ENCODE peak calls at places on chromosomes 6 and 20, in four cellular contexts. One of them, this sample, is unnamed.

GRCh38 chr6:3163248-3163594 is 5.9 kb upstream of the TUBB2A start:
- DNase-seq in GM13977: no peak
- DNase-seq in mesothelial cell of epicardium: no peak
- DNase-seq in fibroblast of pulmonary artery: peak
- DNase-seq in this sample: no peak

GRCh38 chr20:16167423-16167822 is 405.8 kb downstream of the KIF16B start:
- DNase-seq in GM13977: no peak
- DNase-seq in mesothelial cell of epicardium: no peak
- DNase-seq in fibroblast of pulmonary artery: no peak
- DNase-seq in this sample: no peak

GRCh38 chr6:139855741-139856206 is 481.3 kb upstream of the CITED2 start:
- DNase-seq in GM13977: no peak
- DNase-seq in mesothelial cell of epicardium: no peak
- DNase-seq in fibroblast of pulmonary artery: no peak
- DNase-seq in this sample: no peak

GRCh38 chr6:31574106-31575061 is 981 bp upstream of the TNF start:
- DNase-seq in GM13977: no peak
- DNase-seq in mesothelial cell of epicardium: no peak
- DNase-seq in fibroblast of pulmonary artery: no peak
- DNase-seq in this sample: no peak

GRCh38 chr6:159110013-159110412 is 59.2 kb upstream of the FNDC1 start:
- DNase-seq in GM13977: no peak
- DNase-seq in mesothelial cell of epicardium: no peak
- DNase-seq in fibroblast of pulmonary artery: peak
- DNase-seq in this sample: peak

GRCh38 chr6:36345681-36346417 is 9.2 kb upstream of the BNIP5 start:
- DNase-seq in GM13977: no peak
- DNase-seq in mesothelial cell of epicardium: no peak
- DNase-seq in fibroblast of pulmonary artery: peak
- DNase-seq in this sample: no peak

GRCh38 chr20:14234666-14235295 is 102.6 kb downstream of the FLRT3 start:
- DNase-seq in GM13977: no peak
- DNase-seq in mesothelial cell of epicardium: no peak
- DNase-seq in fibroblast of pulmonary artery: peak
- DNase-seq in this sample: no peak

GRCh38 chr6:123794190-123794589 is 9.5 kb upstream of the NKAIN2 start:
- DNase-seq in GM13977: no peak
- DNase-seq in mesothelial cell of epicardium: no peak
- DNase-seq in fibroblast of pulmonary artery: no peak
- DNase-seq in this sample: no peak

GRCh38 chr6:137873273-137873762 is 6.3 kb downstream of the TNFAIP3 start:
- DNase-seq in GM13977: peak
- DNase-seq in mesothelial cell of epicardium: no peak
- DNase-seq in fibroblast of pulmonary artery: peak
- DNase-seq in this sample: no peak

GRCh38 chr6:79706527-79706926 is 75.4 kb downstream of the SH3BGRL2 start:
- DNase-seq in GM13977: no peak
- DNase-seq in mesothelial cell of epicardium: no peak
- DNase-seq in fibroblast of pulmonary artery: no peak
- DNase-seq in this sample: no peak

GRCh38 chr6:108543165-108543940 is 17.4 kb upstream of the FOXO3 start:
- DNase-seq in GM13977: no peak
- DNase-seq in mesothelial cell of epicardium: no peak
- DNase-seq in fibroblast of pulmonary artery: no peak
- DNase-seq in this sample: no peak

GRCh38 chr6:110561016-110561396 is 84.6 kb upstream of the SLC22A16 start:
- DNase-seq in GM13977: no peak
- DNase-seq in mesothelial cell of epicardium: no peak
- DNase-seq in fibroblast of pulmonary artery: no peak
- DNase-seq in this sample: no peak

GRCh38 chr20:8187740-8188139 is 55.7 kb downstream of the PLCB1 start:
- DNase-seq in GM13977: no peak
- DNase-seq in mesothelial cell of epicardium: no peak
- DNase-seq in fibroblast of pulmonary artery: peak
- DNase-seq in this sample: no peak

GRCh38 chr6:63859520-63859919 is 223.9 kb downstream of the PHF3 start:
- DNase-seq in GM13977: no peak
- DNase-seq in mesothelial cell of epicardium: no peak
- DNase-seq in fibroblast of pulmonary artery: peak
- DNase-seq in this sample: no peak

GRCh38 chr20:6886065-6886729 is 118.7 kb downstream of the BMP2 start:
- DNase-seq in GM13977: no peak
- DNase-seq in mesothelial cell of epicardium: no peak
- DNase-seq in fibroblast of pulmonary artery: no peak
- DNase-seq in this sample: no peak

GRCh38 chr6:37702314-37702713 is 4.6 kb upstream of the MDGA1 start:
- DNase-seq in GM13977: no peak
- DNase-seq in mesothelial cell of epicardium: no peak
- DNase-seq in fibroblast of pulmonary artery: no peak
- DNase-seq in this sample: no peak
- TF ChIP-seq CTCF in GM13977: peak
- TF ChIP-seq CTCF in mesothelial cell of epicardium: no peak
- TF ChIP-seq CTCF in fibroblast of pulmonary artery: peak
- TF ChIP-seq CTCF in this sample: peak

DNA sequence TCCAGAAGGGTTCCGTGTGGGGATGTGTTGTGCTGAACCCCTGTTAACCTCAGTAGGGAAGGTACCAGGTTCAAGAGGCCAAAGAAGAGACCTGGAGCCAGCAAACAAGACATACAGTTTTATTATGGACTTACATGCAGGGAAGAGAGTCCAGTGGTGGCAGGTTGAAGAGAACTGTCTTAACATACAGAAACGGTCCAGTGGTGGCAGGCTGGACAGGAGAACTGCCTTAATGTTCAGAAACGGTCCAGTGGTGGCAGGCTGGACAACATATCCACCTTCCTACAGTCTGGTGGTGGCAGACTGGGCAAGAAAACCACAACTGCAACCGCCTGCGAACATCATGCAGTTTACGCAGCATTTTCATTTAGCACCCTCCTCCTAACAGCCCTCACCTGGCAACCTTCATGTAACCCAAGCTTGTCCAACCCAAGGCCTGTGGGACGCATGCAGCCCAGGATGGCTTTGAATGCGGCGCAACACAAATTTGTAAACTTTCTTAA is 75.9 kb downstream of the PHACTR3 start:
- DNase-seq in GM13977: no peak
- DNase-seq in mesothelial cell of epicardium: no peak
- DNase-seq in fibroblast of pulmonary artery: no peak
- DNase-seq in this sample: no peak
- TF ChIP-seq CTCF in GM13977: no peak
- TF ChIP-seq CTCF in mesothelial cell of epicardium: no peak
- TF ChIP-seq CTCF in fibroblast of pulmonary artery: no peak
- TF ChIP-seq CTCF in this sample: no peak

GRCh38 chr6:17585766-17586502 is 14.2 kb upstream of the FAM8A1 start:
- DNase-seq in GM13977: no peak
- DNase-seq in mesothelial cell of epicardium: no peak
- DNase-seq in fibroblast of pulmonary artery: no peak
- DNase-seq in this sample: no peak
- TF ChIP-seq CTCF in GM13977: no peak
- TF ChIP-seq CTCF in mesothelial cell of epicardium: peak
- TF ChIP-seq CTCF in fibroblast of pulmonary artery: peak
- TF ChIP-seq CTCF in this sample: peak

DNA sequence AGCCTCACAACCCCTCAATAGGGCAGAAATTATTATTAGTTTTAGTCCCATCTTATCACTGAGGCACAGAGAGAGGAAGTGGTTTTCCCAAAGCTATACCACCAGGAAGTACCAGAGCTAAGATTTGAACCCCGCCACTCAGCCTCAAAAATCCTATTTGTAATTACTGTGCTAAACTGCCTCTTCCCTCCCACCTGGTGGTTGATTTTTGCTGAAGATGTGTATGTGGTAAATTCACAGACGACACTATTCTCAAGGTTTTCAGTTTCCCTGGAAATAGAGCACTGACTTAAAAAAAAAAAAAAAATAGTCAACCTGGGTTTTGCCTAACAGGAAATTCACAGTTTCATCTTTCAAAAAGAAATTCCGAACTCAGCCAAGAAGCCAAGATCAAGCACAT is 57.9 kb downstream of the TSHZ2 start:
- DNase-seq in GM13977: no peak
- DNase-seq in mesothelial cell of epicardium: no peak
- DNase-seq in fibroblast of pulmonary artery: no peak
- DNase-seq in this sample: no peak
- TF ChIP-seq CTCF in GM13977: no peak
- TF ChIP-seq CTCF in mesothelial cell of epicardium: no peak
- TF ChIP-seq CTCF in fibroblast of pulmonary artery: no peak
- TF ChIP-seq CTCF in this sample: no peak

GRCh38 chr6:166514196-166514595 is 72.3 kb downstream of the RAMACL start:
- DNase-seq in GM13977: no peak
- DNase-seq in mesothelial cell of epicardium: no peak
- DNase-seq in fibroblast of pulmonary artery: no peak
- DNase-seq in this sample: no peak

GRCh38 chr6:166511316-166511715 is 75.2 kb downstream of the RAMACL start:
- DNase-seq in GM13977: no peak
- DNase-seq in mesothelial cell of epicardium: no peak
- DNase-seq in fibroblast of pulmonary artery: no peak
- DNase-seq in this sample: no peak

GRCh38 chr6:166509193-166509592 is 77.3 kb downstream of the RAMACL start:
- DNase-seq in GM13977: no peak
- DNase-seq in mesothelial cell of epicardium: no peak
- DNase-seq in fibroblast of pulmonary artery: no peak
- DNase-seq in this sample: no peak

GRCh38 chr6:166515072-166515810 is 71.2 kb downstream of the RAMACL start:
- DNase-seq in GM13977: no peak
- DNase-seq in mesothelial cell of epicardium: no peak
- DNase-seq in fibroblast of pulmonary artery: peak
- DNase-seq in this sample: no peak

DNA sequence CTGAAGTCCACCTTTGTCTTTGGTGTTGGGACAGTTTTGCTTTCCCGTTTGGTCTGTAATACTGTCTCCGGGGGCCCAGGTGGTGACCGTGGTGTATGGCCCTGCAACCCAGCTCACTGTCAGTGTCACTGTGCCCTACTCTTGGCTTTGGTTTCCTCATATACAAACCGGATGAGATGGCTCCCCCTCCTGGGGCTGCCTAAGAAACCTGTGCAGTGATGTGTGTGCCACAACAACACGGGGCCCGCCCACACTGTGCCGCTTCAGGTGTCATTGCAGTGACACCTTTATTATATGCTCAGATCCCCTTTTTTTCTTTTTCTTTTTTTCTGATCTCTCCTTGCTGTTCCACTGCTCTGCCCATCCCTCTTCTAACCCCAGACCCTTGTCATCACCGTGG is 73.9 kb downstream of the RAMACL start:
- DNase-seq in GM13977: peak
- DNase-seq in mesothelial cell of epicardium: no peak
- DNase-seq in fibroblast of pulmonary artery: no peak
- DNase-seq in this sample: no peak
- TF ChIP-seq CTCF in GM13977: peak
- TF ChIP-seq CTCF in mesothelial cell of epicardium: no peak
- TF ChIP-seq CTCF in fibroblast of pulmonary artery: no peak
- TF ChIP-seq CTCF in this sample: no peak